ENCODE peak calls at places on chromosome 9, in seven cellular contexts. One of them, this sample, is unnamed.
A peak's percentile ranks its signal among the peaks of the same experiment; 100 is the strongest.

GRCh38 chr9:121294181-121294743 is 26.3 kb downstream of the GSN start:
- DNase-seq in endodermal cell: no peak
- DNase-seq in lung: no peak
- DNase-seq in GM12878: no peak
- DNase-seq in MM.1S: no peak
- DNase-seq in heart left ventricle: peak; percentile 60
- DNase-seq in fibroblast of lung: no peak
- DNase-seq in this sample: no peak

GRCh38 chr9:33923998-33924701 is 107.2 kb downstream of the UBE2R2 start:
- DNase-seq in GM12878: no peak
- DNase-seq in fibroblast of lung: no peak
- DNase-seq in heart left ventricle: no peak
- DNase-seq in lung: no peak
- DNase-seq in endodermal cell: peak; percentile 40
- DNase-seq in MM.1S: no peak
- DNase-seq in this sample: no peak

GRCh38 chr9:35673998-35674361 is 252 bp downstream of the CA9 start:
- DNase-seq in endodermal cell: no peak
- DNase-seq in GM12878: no peak
- DNase-seq in lung: no peak
- DNase-seq in fibroblast of lung: no peak
- DNase-seq in heart left ventricle: no peak
- DNase-seq in MM.1S: no peak
- DNase-seq in this sample: no peak

GRCh38 chr9:135883410-135884089 is 23.8 kb downstream of the CAMSAP1 start:
- DNase-seq in GM12878: no peak
- DNase-seq in endodermal cell: no peak
- DNase-seq in heart left ventricle: no peak
- DNase-seq in fibroblast of lung: no peak
- DNase-seq in MM.1S: no peak
- DNase-seq in lung: no peak
- DNase-seq in this sample: no peak

GRCh38 chr9:131270171-131271015 is 5.9 kb downstream of the FAM78A start:
- DNase-seq in MM.1S: no peak
- DNase-seq in heart left ventricle: peak; percentile 90
- DNase-seq in lung: peak; percentile 65
- DNase-seq in GM12878: no peak
- DNase-seq in endodermal cell: peak; percentile 41
- DNase-seq in fibroblast of lung: no peak
- DNase-seq in this sample: peak; percentile 74

GRCh38 chr9:34332370-34332964 is 3.1 kb downstream of the NUDT2 start:
- DNase-seq in GM12878: peak; percentile 12
- DNase-seq in heart left ventricle: no peak
- DNase-seq in endodermal cell: no peak
- DNase-seq in lung: no peak
- DNase-seq in fibroblast of lung: peak; percentile 52
- DNase-seq in MM.1S: peak; percentile 30
- DNase-seq in this sample: no peak

GRCh38 chr9:6655036-6655435 is 9.5 kb upstream of the GLDC start:
- DNase-seq in MM.1S: peak; percentile 86
- DNase-seq in fibroblast of lung: no peak
- DNase-seq in GM12878: peak; percentile 84
- DNase-seq in endodermal cell: no peak
- DNase-seq in lung: no peak
- DNase-seq in heart left ventricle: no peak
- DNase-seq in this sample: peak; percentile 73

GRCh38 chr9:14993061-14993800 is 83.0 kb upstream of the FREM1 start:
- DNase-seq in lung: peak; percentile 85
- DNase-seq in heart left ventricle: peak; percentile 90
- DNase-seq in endodermal cell: peak; percentile 98
- DNase-seq in GM12878: no peak
- DNase-seq in fibroblast of lung: peak; percentile 86
- DNase-seq in MM.1S: no peak
- DNase-seq in this sample: no peak

GRCh38 chr9:120875954-120876841 is 790 bp downstream of the PHF19 start:
- DNase-seq in GM12878: no peak
- DNase-seq in heart left ventricle: peak; percentile 88
- DNase-seq in MM.1S: peak; percentile 94
- DNase-seq in fibroblast of lung: peak; percentile 86
- DNase-seq in lung: peak; percentile 82
- DNase-seq in endodermal cell: peak; percentile 91
- DNase-seq in this sample: peak; percentile 92

GRCh38 chr9:124480621-124480981 is 26.6 kb downstream of the NR5A1 start:
- DNase-seq in lung: no peak
- DNase-seq in GM12878: no peak
- DNase-seq in MM.1S: peak; percentile 21
- DNase-seq in fibroblast of lung: peak; percentile 13
- DNase-seq in heart left ventricle: no peak
- DNase-seq in endodermal cell: peak; percentile 91
- DNase-seq in this sample: peak; percentile 42

GRCh38 chr9:93290495-93291434 is 106.8 kb downstream of the WNK2 start:
- DNase-seq in endodermal cell: peak; percentile 65
- DNase-seq in MM.1S: no peak
- DNase-seq in fibroblast of lung: no peak
- DNase-seq in lung: peak; percentile 18
- DNase-seq in GM12878: no peak
- DNase-seq in heart left ventricle: no peak
- DNase-seq in this sample: no peak

GRCh38 chr9:126844085-126844484 is 16.4 kb upstream of the ZBTB34 start:
- DNase-seq in MM.1S: no peak
- DNase-seq in lung: no peak
- DNase-seq in GM12878: no peak
- DNase-seq in fibroblast of lung: peak; percentile 65
- DNase-seq in endodermal cell: no peak
- DNase-seq in heart left ventricle: no peak
- DNase-seq in this sample: no peak

GRCh38 chr9:98083059-98083458 is 26.5 kb downstream of the NANS start:
- DNase-seq in lung: no peak
- DNase-seq in endodermal cell: no peak
- DNase-seq in MM.1S: no peak
- DNase-seq in heart left ventricle: no peak
- DNase-seq in GM12878: no peak
- DNase-seq in fibroblast of lung: peak; percentile 53
- DNase-seq in this sample: no peak

GRCh38 chr9:101050650-101051049 is 22.1 kb downstream of the PLPPR1 start:
- DNase-seq in lung: no peak
- DNase-seq in endodermal cell: no peak
- DNase-seq in fibroblast of lung: no peak
- DNase-seq in GM12878: no peak
- DNase-seq in heart left ventricle: no peak
- DNase-seq in MM.1S: peak; percentile 55
- DNase-seq in this sample: no peak

GRCh38 chr9:35908484-35909125 is 685 bp upstream of the SPAAR start:
- DNase-seq in GM12878: no peak
- DNase-seq in fibroblast of lung: no peak
- DNase-seq in heart left ventricle: peak; percentile 57
- DNase-seq in endodermal cell: no peak
- DNase-seq in MM.1S: no peak
- DNase-seq in lung: peak; percentile 29
- DNase-seq in this sample: no peak

GRCh38 chr9:84324811-84325210 is 15.7 kb downstream of the SLC28A3 start:
- DNase-seq in fibroblast of lung: no peak
- DNase-seq in MM.1S: no peak
- DNase-seq in heart left ventricle: no peak
- DNase-seq in lung: no peak
- DNase-seq in endodermal cell: no peak
- DNase-seq in GM12878: no peak
- DNase-seq in this sample: no peak

GRCh38 chr9:114400219-114400618 is 12.4 kb upstream of the AKNA start:
- DNase-seq in lung: no peak
- DNase-seq in fibroblast of lung: no peak
- DNase-seq in endodermal cell: no peak
- DNase-seq in GM12878: no peak
- DNase-seq in MM.1S: no peak
- DNase-seq in heart left ventricle: no peak
- DNase-seq in this sample: no peak

GRCh38 chr9:5688109-5688508 is 59.2 kb downstream of the RIC1 start:
- DNase-seq in GM12878: no peak
- DNase-seq in heart left ventricle: no peak
- DNase-seq in MM.1S: no peak
- DNase-seq in fibroblast of lung: peak; percentile 39
- DNase-seq in lung: no peak
- DNase-seq in endodermal cell: no peak
- DNase-seq in this sample: no peak

GRCh38 chr9:128689820-128690683 is 1.0 kb downstream of the SET start:
- DNase-seq in fibroblast of lung: peak; percentile 59
- DNase-seq in MM.1S: no peak
- DNase-seq in heart left ventricle: peak; percentile 54
- DNase-seq in lung: no peak
- DNase-seq in GM12878: no peak
- DNase-seq in endodermal cell: peak; percentile 82
- DNase-seq in this sample: peak; percentile 48

GRCh38 chr9:137129089-137129455 is 9.9 kb upstream of the GRIN1 start:
- DNase-seq in lung: no peak
- DNase-seq in fibroblast of lung: peak; percentile 31
- DNase-seq in GM12878: no peak
- DNase-seq in endodermal cell: peak; percentile 67
- DNase-seq in MM.1S: no peak
- DNase-seq in heart left ventricle: no peak
- DNase-seq in this sample: peak; percentile 48

GRCh38 chr9:12698986-12699385 is 5.8 kb downstream of the TYRP1 start:
- DNase-seq in heart left ventricle: no peak
- DNase-seq in endodermal cell: no peak
- DNase-seq in fibroblast of lung: no peak
- DNase-seq in GM12878: no peak
- DNase-seq in MM.1S: no peak
- DNase-seq in lung: no peak
- DNase-seq in this sample: no peak

GRCh38 chr9:113756476-113757198 is 119.5 kb upstream of the ZNF618 start:
- DNase-seq in lung: peak; percentile 13
- DNase-seq in fibroblast of lung: no peak
- DNase-seq in heart left ventricle: no peak
- DNase-seq in MM.1S: no peak
- DNase-seq in GM12878: no peak
- DNase-seq in endodermal cell: no peak
- DNase-seq in this sample: no peak

GRCh38 chr9:130451509-130452388 is 7.0 kb downstream of the ASS1 start:
- DNase-seq in fibroblast of lung: peak; percentile 95
- DNase-seq in lung: peak; percentile 89
- DNase-seq in heart left ventricle: peak; percentile 87
- DNase-seq in MM.1S: no peak
- DNase-seq in endodermal cell: peak; percentile 89
- DNase-seq in GM12878: no peak
- DNase-seq in this sample: no peak

GRCh38 chr9:84266087-84266561 is 74.4 kb downstream of the SLC28A3 start:
- DNase-seq in heart left ventricle: no peak
- DNase-seq in fibroblast of lung: no peak
- DNase-seq in endodermal cell: peak; percentile 86
- DNase-seq in lung: no peak
- DNase-seq in GM12878: no peak
- DNase-seq in MM.1S: no peak
- DNase-seq in this sample: no peak

GRCh38 chr9:121840838-121841760 is 189.7 kb downstream of the DAB2IP start:
- DNase-seq in MM.1S: no peak
- DNase-seq in fibroblast of lung: no peak
- DNase-seq in GM12878: no peak
- DNase-seq in heart left ventricle: no peak
- DNase-seq in lung: no peak
- DNase-seq in endodermal cell: peak; percentile 33
- DNase-seq in this sample: no peak

GRCh38 chr9:35935261-35935660 is 22.7 kb downstream of the OR2S2 start:
- DNase-seq in heart left ventricle: no peak
- DNase-seq in endodermal cell: no peak
- DNase-seq in GM12878: no peak
- DNase-seq in lung: no peak
- DNase-seq in MM.1S: no peak
- DNase-seq in fibroblast of lung: peak; percentile 47
- DNase-seq in this sample: no peak

GRCh38 chr9:129282308-129283211 is 104.5 kb upstream of the IER5L start:
- DNase-seq in lung: no peak
- DNase-seq in MM.1S: no peak
- DNase-seq in endodermal cell: peak; percentile 67
- DNase-seq in heart left ventricle: peak; percentile 23
- DNase-seq in GM12878: no peak
- DNase-seq in fibroblast of lung: no peak
- DNase-seq in this sample: no peak

GRCh38 chr9:71446499-71447411 is 321.6 kb downstream of the CEMIP2 start:
- DNase-seq in MM.1S: peak; percentile 66
- DNase-seq in fibroblast of lung: peak; percentile 51
- DNase-seq in heart left ventricle: peak; percentile 19
- DNase-seq in lung: peak; percentile 42
- DNase-seq in GM12878: no peak
- DNase-seq in endodermal cell: peak; percentile 96
- DNase-seq in this sample: peak; percentile 45
- TF ChIP-seq CTCF in MM.1S: peak; percentile 35
- TF ChIP-seq CTCF in fibroblast of lung: peak; percentile 4
- TF ChIP-seq CTCF in heart left ventricle: no peak
- TF ChIP-seq CTCF in lung: no peak
- TF ChIP-seq CTCF in GM12878: peak; percentile 7
- TF ChIP-seq CTCF in endodermal cell: peak; percentile 70
- TF ChIP-seq CTCF in this sample: peak; percentile 18

DNA sequence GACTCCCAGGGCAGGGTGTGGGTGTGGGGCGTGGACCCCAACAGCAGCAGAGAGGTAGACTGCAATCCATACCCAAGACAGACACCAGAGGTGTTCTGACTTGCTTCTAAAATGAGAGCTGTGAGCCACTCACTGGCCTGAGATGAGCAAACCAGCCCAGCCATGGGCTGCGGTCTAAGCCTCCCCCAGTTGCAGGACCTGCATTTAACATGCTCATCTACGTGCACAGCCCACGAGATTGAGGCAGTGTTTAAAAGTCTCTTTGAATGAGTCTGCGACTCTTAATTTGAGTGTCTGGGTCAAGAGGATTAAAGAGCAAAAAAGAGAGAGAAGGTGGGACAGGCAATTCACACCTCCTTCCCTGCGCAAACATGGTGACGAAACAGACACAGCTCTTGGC is 5.9 kb downstream of the SURF4 start:
- DNase-seq in MM.1S: no peak
- DNase-seq in lung: no peak
- DNase-seq in endodermal cell: no peak
- DNase-seq in fibroblast of lung: no peak
- DNase-seq in GM12878: no peak
- DNase-seq in heart left ventricle: no peak
- DNase-seq in this sample: no peak
- H3K4me3 ChIP-seq in MM.1S: no peak overlapping the region
- H3K4me3 ChIP-seq in lung: no peak overlapping the region
- H3K4me3 ChIP-seq in endodermal cell: no peak overlapping the region
- H3K4me3 ChIP-seq in fibroblast of lung: no peak overlapping the region
- H3K4me3 ChIP-seq in GM12878: no peak overlapping the region
- H3K4me3 ChIP-seq in heart left ventricle: no peak overlapping the region
- H3K4me3 ChIP-seq in this sample: no peak overlapping the region

DNA sequence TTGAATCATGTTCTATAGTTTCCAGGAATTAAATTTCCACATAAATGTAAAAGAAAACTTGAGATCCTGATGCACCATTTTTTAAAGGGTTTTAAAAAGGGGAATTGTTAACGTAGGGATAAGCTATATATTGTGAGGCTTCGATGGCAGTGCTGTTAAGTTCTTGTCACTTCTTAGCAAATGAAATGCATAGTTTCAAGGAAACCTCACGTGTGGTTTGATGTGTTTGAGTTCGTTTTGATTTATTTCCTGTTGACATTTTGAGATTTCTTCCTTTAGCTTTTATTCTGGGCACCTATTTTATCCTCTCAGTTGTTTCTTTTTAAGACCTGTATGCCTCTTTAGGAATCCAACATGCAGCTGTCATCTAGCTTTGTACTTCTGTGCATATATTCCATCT is 301.0 kb downstream of the DOCK8 start:
- DNase-seq in MM.1S: no peak
- DNase-seq in GM12878: no peak
- DNase-seq in fibroblast of lung: no peak
- DNase-seq in lung: no peak
- DNase-seq in heart left ventricle: no peak
- DNase-seq in endodermal cell: no peak
- DNase-seq in this sample: no peak
- H3K36me3 ChIP-seq in MM.1S: no peaks in the 10 kb centered on the region
- H3K36me3 ChIP-seq in GM12878: no peaks in the 10 kb centered on the region
- H3K36me3 ChIP-seq in fibroblast of lung: no peaks in the 10 kb centered on the region
- H3K36me3 ChIP-seq in lung: no peaks in the 10 kb centered on the region
- H3K36me3 ChIP-seq in heart left ventricle: peaks cover 5% of the 10 kb centered on the region
- H3K36me3 ChIP-seq in endodermal cell: no peaks in the 10 kb centered on the region
- H3K36me3 ChIP-seq in this sample: no peaks in the 10 kb centered on the region

GRCh38 chr9:89194381-89195114 is 15.9 kb upstream of the SHC3 start:
- DNase-seq in GM12878: no peak
- DNase-seq in lung: no peak
- DNase-seq in MM.1S: no peak
- DNase-seq in fibroblast of lung: no peak
- DNase-seq in endodermal cell: peak; percentile 68
- DNase-seq in heart left ventricle: no peak
- DNase-seq in this sample: no peak
- TF ChIP-seq CTCF in GM12878: no peak
- TF ChIP-seq CTCF in lung: no peak
- TF ChIP-seq CTCF in MM.1S: no peak
- TF ChIP-seq CTCF in fibroblast of lung: no peak
- TF ChIP-seq CTCF in endodermal cell: no peak
- TF ChIP-seq CTCF in heart left ventricle: no peak
- TF ChIP-seq CTCF in this sample: no peak